ENCODE peak calls at places on chromosome 11, in four cellular contexts. Q is hepatic stellate cell, T is coronary artery, J is HFFc6. B is an unnamed sample.

GRCh38 chr11:2728663-2729332 is 29.0 kb upstream of the KCNQ1OT1 start:
- DNase-seq in Q (no peak), T (no peak), J (no peak), B (no peak)

GRCh38 chr11:115676206-115676605 is 172.0 kb upstream of the CADM1 start:
- DNase-seq in Q (no peak), T (no peak), J (no peak), B (no peak)

GRCh38 chr11:114275295-114275694 is 20.9 kb upstream of the NNMT start:
- DNase-seq in Q (no peak), T (peak; percentile 71), J (no peak), B (no peak)

GRCh38 chr11:990101-990500 is 46.4 kb downstream of the MUC6 start:
- DNase-seq in Q (no peak), T (no peak), J (no peak), B (no peak)

GRCh38 chr11:13606701-13607100 is 61.8 kb upstream of the FAR1 start:
- DNase-seq in Q (no peak), T (no peak), J (no peak), B (no peak)

GRCh38 chr11:102017029-102017428 is 30.2 kb upstream of the CFAP300 start:
- DNase-seq in Q (no peak), T (no peak), J (no peak), B (no peak)

GRCh38 chr11:131108780-131109179 is 192.5 kb upstream of the SNX19 start:
- DNase-seq in Q (peak; percentile 41), T (no peak), J (peak; percentile 78), B (no peak)

GRCh38 chr11:36235750-36236149 is 53.5 kb downstream of the COMMD9 start:
- DNase-seq in Q (no peak), T (no peak), J (no peak), B (no peak)

GRCh38 chr11:134411887-134412507 is at the start of gene B3GAT1:
- DNase-seq in Q (no peak), T (no peak), J (no peak), B (no peak)

GRCh38 chr11:135033545-135033944 is 621.5 kb upstream of the B3GAT1 start:
- DNase-seq in Q (peak; percentile 48), T (no peak), J (no peak), B (no peak)

GRCh38 chr11:2199466-2200341 is 28.1 kb upstream of the TH start:
- DNase-seq in Q (no peak), T (no peak), J (no peak), B (no peak)

GRCh38 chr11:119779195-119780071 is 50.4 kb upstream of the NECTIN1 start:
- DNase-seq in Q (no peak), T (no peak), J (no peak), B (no peak)

GRCh38 chr11:112227002-112227401 is 774 bp downstream of the PTS start:
- DNase-seq in Q (peak; percentile 49), T (no peak), J (peak; percentile 27), B (peak; percentile 48)

GRCh38 chr11:94519478-94520084 is 7.3 kb downstream of the C11orf97 start:
- DNase-seq in Q (no peak), T (no peak), J (peak; percentile 25), B (no peak)

GRCh38 chr11:36057372-36058045 is 113.6 kb downstream of the LDLRAD3 start:
- DNase-seq in Q (no peak), T (peak; percentile 79), J (no peak), B (no peak)

GRCh38 chr11:31763296-31763695 is 47.8 kb downstream of the PAX6 start:
- DNase-seq in Q (no peak), T (no peak), J (no peak), B (no peak)

GRCh38 chr11:34243620-34244493 is 114.0 kb downstream of the ABTB2 start:
- DNase-seq in Q (no peak), T (no peak), J (peak; percentile 39), B (peak; percentile 66)

GRCh38 chr11:26044389-26044788 is 287.5 kb upstream of the ANO3 start:
- DNase-seq in Q (no peak), T (no peak), J (no peak), B (no peak)

GRCh38 chr11:34154059-34154875 is 48.8 kb downstream of the NAT10 start:
- DNase-seq in Q (no peak), T (no peak), J (no peak), B (no peak)

GRCh38 chr11:12432507-12432906 is 55.1 kb downstream of the PARVA start:
- DNase-seq in Q (no peak), T (no peak), J (no peak), B (no peak)

GRCh38 chr11:16843307-16843706 is 104.9 kb downstream of the C11orf58 start:
- DNase-seq in Q (no peak), T (no peak), J (no peak), B (no peak)

GRCh38 chr11:120123946-120124345 is 14.0 kb downstream of the TRIM29 start:
- DNase-seq in Q (no peak), T (no peak), J (no peak), B (no peak)

GRCh38 chr11:120645639-120646038 is 134.1 kb downstream of the GRIK4 start:
- DNase-seq in Q (no peak), T (no peak), J (no peak), B (no peak)

GRCh38 chr11:60899021-60899936 is 7.1 kb downstream of the PRPF19 start:
- DNase-seq in Q (peak; percentile 71), T (no peak), J (peak; percentile 74), B (peak; percentile 61)

GRCh38 chr11:28598531-28598930 is 490.3 kb downstream of the METTL15 start:
- DNase-seq in Q (no peak), T (no peak), J (no peak), B (no peak)

GRCh38 chr11:13667245-13667644 is 1.2 kb upstream of the FAR1 start:
- DNase-seq in Q (no peak), T (no peak), J (peak; percentile 3), B (no peak)

GRCh38 chr11:63478896-63479295 is 12.1 kb downstream of the PLAAT5 start:
- DNase-seq in Q (peak; percentile 73), T (no peak), J (peak; percentile 66), B (peak; percentile 69)

GRCh38 chr11:79439893-79440450 is 858 bp downstream of the TENM4 start:
- DNase-seq in Q (no peak), T (peak; percentile 75), J (no peak), B (no peak)

GRCh38 chr11:94544832-94545640 is 1.3 kb downstream of the FUT4 start:
- DNase-seq in Q (no peak), T (no peak), J (no peak), B (no peak)

GRCh38 chr11:111977141-111978027 is 40.2 kb downstream of the DIXDC1 start:
- DNase-seq in Q (peak; percentile 77), T (peak; percentile 91), J (peak; percentile 26), B (peak; percentile 75)

GRCh38 chr11:64469288-64469687 is 110.3 kb downstream of the RPS6KA4 start:
- DNase-seq in Q (no peak), T (no peak), J (no peak), B (no peak)